ENCODE peak calls at places on chromosomes 7 and 10, in nine cellular contexts. R is A549, O is tibial nerve, A is esophagus squamous epithelium, E is transverse colon, Z is right lobe of liver, H is prostate gland, J is erythroblast, U is sigmoid colon. P is an unnamed sample.

GRCh38 chr10:132411561-132412253 is 14.7 kb downstream of the PWWP2B start:
- DNase-seq in R (no peak), Z (no peak), J (no peak), U (no peak), A (no peak), E (peak), H (peak), O (no peak), P (no peak)

GRCh38 chr7:87797395-87797794 is 78.8 kb downstream of the SLC25A40 start:
- DNase-seq in E (no peak), O (no peak), H (no peak), U (no peak), R (no peak), Z (no peak), A (no peak), J (no peak), P (no peak)

GRCh38 chr7:144835166-144835611 is 664 bp downstream of the TPK1 start:
- DNase-seq in U (peak), H (peak), Z (peak), O (peak), E (peak), A (no peak), J (peak), R (peak), P (peak)

GRCh38 chr10:62554632-62555199 is 180.5 kb downstream of the ZNF365 start:
- DNase-seq in R (peak), O (no peak), Z (no peak), E (no peak), H (no peak), U (no peak), A (no peak), J (peak), P (no peak)

GRCh38 chr7:140330128-140330527 is 68.2 kb downstream of the SLC37A3 start:
- DNase-seq in O (no peak), A (no peak), E (no peak), U (no peak), H (no peak), R (no peak), J (no peak), Z (no peak), P (no peak)

GRCh38 chr10:89633484-89633883 is 11.6 kb downstream of the PANK1 start:
- DNase-seq in E (no peak), H (no peak), J (no peak), O (no peak), R (peak), U (no peak), A (no peak), Z (no peak), P (no peak)

GRCh38 chr7:31437466-31437865 is 76.4 kb upstream of the ITPRID1 start:
- DNase-seq in Z (no peak), U (no peak), E (no peak), H (no peak), J (no peak), O (no peak), A (no peak), R (peak), P (no peak)

GRCh38 chr7:12257582-12257981 is 46.5 kb downstream of the TMEM106B start:
- DNase-seq in Z (no peak), J (peak), E (no peak), H (no peak), O (no peak), A (no peak), R (no peak), U (no peak), P (no peak)

GRCh38 chr10:12348870-12349627 is at the start of gene CAMK1D:
- DNase-seq in U (peak), O (peak), Z (peak), A (peak), H (peak), R (peak), J (peak), E (peak), P (peak)

GRCh38 chr7:150871601-150872000 is 19.3 kb downstream of the AOC1 start:
- DNase-seq in E (no peak), R (no peak), U (no peak), A (no peak), H (no peak), J (no peak), Z (no peak), O (no peak), P (no peak)

GRCh38 chr7:93374345-93374940 is 142.3 kb downstream of the VPS50 start:
- DNase-seq in E (no peak), H (no peak), A (no peak), J (peak), U (no peak), R (peak), Z (no peak), O (no peak), P (no peak)

GRCh38 chr7:120742370-120742769 is 115.6 kb downstream of the TSPAN12 start:
- DNase-seq in A (no peak), U (no peak), O (no peak), H (no peak), R (no peak), J (no peak), Z (no peak), E (no peak), P (no peak)

GRCh38 chr10:4781955-4782354 is 44.1 kb upstream of the AKR1E2 start:
- DNase-seq in A (no peak), J (no peak), O (no peak), H (no peak), E (no peak), U (no peak), R (no peak), Z (no peak), P (no peak)

GRCh38 chr10:32271617-32272016 is 75.3 kb downstream of the EPC1 start:
- DNase-seq in A (no peak), Z (no peak), H (no peak), O (no peak), R (no peak), J (no peak), U (no peak), E (no peak), P (no peak)

DNA sequence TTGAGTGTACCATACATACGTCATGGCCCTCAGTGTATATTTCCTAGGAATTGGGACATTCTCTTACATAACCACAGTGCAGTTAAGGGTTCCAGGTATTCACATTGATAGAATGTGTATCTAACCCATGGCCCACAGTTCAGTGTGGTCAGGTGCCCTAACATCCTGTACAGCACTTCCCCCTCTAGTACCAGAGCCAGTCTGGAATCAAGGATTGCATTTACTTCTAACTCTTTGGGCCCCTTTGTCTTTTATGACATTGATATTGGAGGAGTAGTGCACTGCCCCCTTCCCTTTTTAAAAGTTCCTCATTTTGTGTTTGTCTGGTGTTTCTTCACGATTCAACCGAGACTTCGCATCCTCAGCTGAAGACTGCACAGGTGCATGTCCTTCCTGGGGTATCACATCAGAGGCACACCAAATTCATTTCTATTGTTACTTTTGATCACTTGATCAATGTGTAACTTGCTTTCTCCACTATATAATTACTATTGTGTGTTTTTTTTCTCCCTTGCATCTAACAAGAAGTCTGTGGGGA is 22.4 kb upstream of the NPFFR1 start:
- DNase-seq in O (no peak), H (no peak), A (no peak), Z (no peak), R (no peak), J (no peak), U (no peak), E (no peak), P (no peak)
- TF ChIP-seq POLR2A in O (no peak), H (no peak), A (no peak), Z (no peak), R (no peak), J (no peak), U (no peak), E (no peak), P (no peak)

GRCh38 chr7:130901209-130901783 is 167.3 kb upstream of the KLF14 start:
- DNase-seq in A (no peak), H (peak), O (peak), U (peak), Z (peak), J (no peak), R (peak), E (peak), P (peak)

GRCh38 chr7:130902755-130903357 is 168.8 kb upstream of the KLF14 start:
- DNase-seq in U (no peak), O (no peak), E (no peak), J (no peak), H (no peak), Z (no peak), A (no peak), R (no peak), P (no peak)

GRCh38 chr7:130904792-130905191 is 170.8 kb upstream of the KLF14 start:
- DNase-seq in U (no peak), R (no peak), H (no peak), J (no peak), O (no peak), E (no peak), A (no peak), Z (no peak), P (no peak)

GRCh38 chr7:130904031-130904757 is 170.2 kb upstream of the KLF14 start:
- DNase-seq in U (no peak), J (no peak), Z (peak), E (no peak), A (no peak), H (no peak), O (no peak), R (peak), P (no peak)

GRCh38 chr7:130903358-130903974 is 169.5 kb upstream of the KLF14 start:
- DNase-seq in U (no peak), E (no peak), Z (no peak), H (no peak), O (no peak), R (peak), A (no peak), J (no peak), P (no peak)
- TF ChIP-seq POLR2A in U (no peak), E (no peak), Z (peak), H (no peak), O (no peak), R (no peak), A (no peak), J (no peak), P (no peak)

GRCh38 chr7:134780166-134780853 is 876 bp downstream of the CALD1 start:
- DNase-seq in E (no peak), U (no peak), A (no peak), R (no peak), H (no peak), O (peak), Z (no peak), J (no peak), P (no peak)
- TF ChIP-seq POLR2A in E (no peak), U (no peak), A (peak), R (no peak), H (no peak), O (no peak), Z (no peak), J (no peak), P (no peak)

DNA sequence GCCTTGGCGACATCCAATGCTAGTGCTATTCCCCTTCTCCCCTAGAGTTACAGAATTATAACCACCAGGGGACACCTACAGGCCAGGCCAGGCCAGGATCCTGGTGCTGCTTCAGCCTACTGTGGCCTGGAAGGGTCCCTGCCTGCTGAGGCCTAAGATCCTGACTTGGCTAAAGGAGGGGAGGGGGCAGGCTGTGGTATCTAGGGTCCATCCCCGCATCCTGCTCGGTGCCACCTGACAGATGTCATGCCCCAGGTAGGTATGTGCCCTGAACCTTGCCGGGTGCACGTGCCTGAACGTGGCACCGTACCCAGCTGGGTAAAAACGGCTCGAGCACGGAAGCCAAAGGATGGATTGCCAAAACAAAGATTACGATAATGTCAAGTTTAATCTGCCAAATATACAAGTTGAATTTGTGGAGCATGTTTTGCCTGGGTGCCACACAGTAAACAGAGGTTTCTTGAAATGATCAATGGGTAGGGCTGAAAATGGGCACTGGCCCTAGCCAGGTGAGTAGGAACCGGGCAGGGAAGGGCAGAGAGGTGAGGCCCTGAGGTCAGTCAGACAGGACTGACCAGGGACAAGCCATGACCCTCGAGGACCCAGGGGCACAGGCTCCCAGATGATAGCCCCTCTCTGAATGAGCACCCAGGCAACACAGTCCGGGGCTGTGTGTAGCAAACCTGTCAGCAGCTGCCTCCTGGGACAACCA is 12.6 kb downstream of the PDAP1 start:
- DNase-seq in U (no peak), O (no peak), Z (no peak), H (no peak), J (no peak), E (no peak), A (no peak), R (no peak), P (no peak)
- TF ChIP-seq POLR2A in U (no peak), O (no peak), Z (no peak), H (no peak), J (no peak), E (no peak), A (no peak), R (no peak), P (no peak)

GRCh38 chr10:624605-625334 is 64.7 kb downstream of the DIP2C start:
- DNase-seq in E (peak), R (no peak), O (peak), H (peak), J (no peak), A (no peak), U (peak), Z (peak), P (peak)
- TF ChIP-seq POLR2A in E (no peak), R (no peak), O (peak), H (no peak), J (no peak), A (no peak), U (no peak), Z (no peak), P (no peak)

GRCh38 chr10:26697163-26697921 is at the start of gene PDSS1:
- DNase-seq in H (peak), U (peak), O (peak), A (peak), Z (peak), J (peak), E (peak), R (peak), P (peak)
- TF ChIP-seq POLR2A in H (no peak), U (no peak), O (peak), A (no peak), Z (peak), J (peak), E (peak), R (peak), P (peak)